ENCODE peak calls at places on chromosome 3, in six cellular contexts. J is GM19239; M is endothelial cell; C is iPS DF 6.9; O is stimulated activated CD4-positive, alpha-beta T cell treated with anti-CD3 and anti-CD28 coated beads, Interleukin-4, amount 100 ng/mL, for 24 hours; Z is iris pigment epithelial cell. I is an unnamed sample.

GRCh38 chr3:139934557-139935070 is 371 bp upstream of the CLSTN2 start:
- DNase-seq in J (no peak), M (peak; percentile 73), C (peak; percentile 63), O (no peak), Z (peak; percentile 39), I (peak; percentile 54)

GRCh38 chr3:143121240-143122088 is 1.9 kb downstream of the CHST2 start:
- DNase-seq in J (peak; percentile 43), M (peak; percentile 87), C (peak; percentile 50), O (peak; percentile 68), Z (peak; percentile 71), I (no peak)

GRCh38 chr3:58526124-58526957 is 10.6 kb downstream of the ACOX2 start:
- DNase-seq in J (no peak), M (no peak), C (peak; percentile 18), O (no peak), Z (peak; percentile 95), I (no peak)

GRCh38 chr3:42739401-42740158 is 33.5 kb downstream of the CCDC13 start:
- DNase-seq in J (no peak), M (peak; percentile 2), C (no peak), O (no peak), Z (no peak), I (no peak)

GRCh38 chr3:192467230-192468186 is 259.8 kb downstream of the FGF12 start:
- DNase-seq in J (peak; percentile 21), M (peak; percentile 71), C (peak; percentile 70), O (peak; percentile 51), Z (peak; percentile 47), I (no peak)

GRCh38 chr3:197181751-197182150 is 116.7 kb downstream of the DLG1 start:
- DNase-seq in J (no peak), M (no peak), C (no peak), O (no peak), Z (peak; percentile 95), I (no peak)

GRCh38 chr3:190252080-190252479 is 70.2 kb downstream of the CLDN1 start:
- DNase-seq in J (no peak), M (no peak), C (no peak), O (no peak), Z (peak; percentile 94), I (no peak)

GRCh38 chr3:94167796-94168195 is 104.9 kb downstream of the NSUN3 start:
- DNase-seq in J (no peak), M (no peak), C (no peak), O (no peak), Z (no peak), I (no peak)

GRCh38 chr3:33833408-33834116 is 35.1 kb downstream of the PDCD6IP start:
- DNase-seq in J (no peak), M (no peak), C (no peak), O (no peak), Z (no peak), I (no peak)

I was measured in iPS DF 19.7.